ENCODE peak calls at places on chromosome X, in six cellular contexts. Z is RPMI7951; V is CD4-positive, alpha-beta T cell; A is KG1; D is OCI-LY7; E is ACHN. L is an unnamed sample.
A peak's percentile ranks its signal among the peaks of the same experiment; 100 is the strongest.

GRCh38 chrX:40104649-40105015 is 6.9 kb upstream of the BCOR start:
- DNase-seq in Z (no peak), V (no peak), A (no peak), D (peak; percentile 66), E (peak; percentile 37), L (no peak)

GRCh38 chrX:47191331-47191730 is 2.3 kb upstream of the UBA1 start:
- DNase-seq in Z (peak; percentile 41), V (peak; percentile 43), A (no peak), D (peak; percentile 89), E (no peak), L (no peak)

GRCh38 chrX:131827935-131828334 is 195.2 kb upstream of the STK26 start:
- DNase-seq in Z (peak; percentile 63), V (peak; percentile 26), A (peak; percentile 13), D (peak; percentile 27), E (peak; percentile 2), L (no peak)

GRCh38 chrX:2497961-2498780 is 2.6 kb downstream of the DHRSX start:
- DNase-seq in Z (no peak), V (no peak), A (no peak), D (no peak), E (peak; percentile 6), L (no peak)

GRCh38 chrX:353566-354535 is 32.9 kb downstream of the PPP2R3B start:
- DNase-seq in Z (no peak), V (no peak), A (no peak), D (no peak), E (no peak), L (no peak)

GRCh38 chrX:130025256-130025655 is 42.8 kb downstream of the BCORL1 start:
- DNase-seq in Z (no peak), V (no peak), A (no peak), D (peak; percentile 1), E (no peak), L (no peak)

GRCh38 chrX:136259543-136259942 is 8.3 kb upstream of the MAP7D3 start:
- DNase-seq in Z (peak; percentile 29), V (no peak), A (no peak), D (no peak), E (no peak), L (no peak)

GRCh38 chrX:150869450-150869849 is 29.0 kb downstream of the CD99L2 start:
- DNase-seq in Z (no peak), V (no peak), A (no peak), D (no peak), E (no peak), L (no peak)

GRCh38 chrX:123477673-123478072 is 255.2 kb downstream of the THOC2 start:
- DNase-seq in Z (no peak), V (no peak), A (no peak), D (no peak), E (no peak), L (no peak)

GRCh38 chrX:39907964-39908616 is 189.7 kb downstream of the BCOR start:
- DNase-seq in Z (peak; percentile 99), V (no peak), A (no peak), D (no peak), E (peak; percentile 90), L (peak; percentile 53)

GRCh38 chrX:143304518-143304917 is 212.8 kb downstream of the SPANXN3 start:
- DNase-seq in Z (no peak), V (no peak), A (no peak), D (no peak), E (no peak), L (no peak)

GRCh38 chrX:39724544-39724943 is 373.2 kb downstream of the BCOR start:
- DNase-seq in Z (no peak), V (no peak), A (no peak), D (no peak), E (no peak), L (no peak)

GRCh38 chrX:97984641-97985040 is 1100.9 kb downstream of the RPA4 start:
- DNase-seq in Z (no peak), V (no peak), A (no peak), D (peak; percentile 72), E (no peak), L (no peak)

GRCh38 chrX:26262121-26262523 is 46.2 kb downstream of the MAGEB5 start:
- DNase-seq in Z (peak; percentile 26), V (no peak), A (no peak), D (no peak), E (no peak), L (no peak)

GRCh38 chrX:134526399-134526798 is 66.4 kb downstream of the HPRT1 start:
- DNase-seq in Z (no peak), V (no peak), A (no peak), D (no peak), E (peak; percentile 28), L (no peak)

GRCh38 chrX:80751456-80751855 is 58.2 kb downstream of the BRWD3 start:
- DNase-seq in Z (no peak), V (no peak), A (no peak), D (no peak), E (no peak), L (no peak)

GRCh38 chrX:63747331-63747730 is 37.7 kb downstream of the ARHGEF9 start:
- DNase-seq in Z (peak; percentile 20), V (no peak), A (no peak), D (no peak), E (peak; percentile 12), L (no peak)

GRCh38 chrX:143664302-143664701 is 28.4 kb upstream of the SLITRK4 start:
- DNase-seq in Z (peak; percentile 7), V (no peak), A (no peak), D (peak; percentile 13), E (peak; percentile 12), L (no peak)

GRCh38 chrX:73817381-73818199 is 254.6 kb downstream of the CHIC1 start:
- DNase-seq in Z (no peak), V (no peak), A (no peak), D (no peak), E (peak; percentile 0), L (no peak)

GRCh38 chrX:76183289-76184057 is 10.6 kb downstream of the PBDC1 start:
- DNase-seq in Z (peak; percentile 45), V (no peak), A (no peak), D (no peak), E (no peak), L (no peak)

GRCh38 chrX:13087322-13088154 is 43.1 kb upstream of the FAM9C start:
- DNase-seq in Z (peak; percentile 85), V (peak; percentile 44), A (peak; percentile 32), D (peak; percentile 89), E (no peak), L (no peak)

GRCh38 chrX:110008001-110008635 is 5.2 kb downstream of the TMEM164 start:
- DNase-seq in Z (no peak), V (no peak), A (no peak), D (no peak), E (no peak), L (no peak)

GRCh38 chrX:80807606-80808159 is 2.0 kb downstream of the BRWD3 start:
- DNase-seq in Z (no peak), V (no peak), A (no peak), D (no peak), E (no peak), L (no peak)

GRCh38 chrX:53256446-53257041 is 24.8 kb downstream of the IQSEC2 start:
- DNase-seq in Z (no peak), V (no peak), A (no peak), D (no peak), E (no peak), L (no peak)

GRCh38 chrX:44071847-44072545 is 98.8 kb upstream of the NDP start:
- DNase-seq in Z (peak; percentile 87), V (no peak), A (no peak), D (no peak), E (peak; percentile 18), L (no peak)

GRCh38 chrX:86946569-86946968 is 571.0 kb upstream of the KLHL4 start:
- DNase-seq in Z (no peak), V (no peak), A (no peak), D (peak; percentile 33), E (peak; percentile 44), L (no peak)

GRCh38 chrX:97238632-97239031 is 354.9 kb downstream of the RPA4 start:
- DNase-seq in Z (peak; percentile 51), V (no peak), A (no peak), D (no peak), E (no peak), L (no peak)

GRCh38 chrX:31123335-31123734 is 51.5 kb upstream of the FTHL17 start:
- DNase-seq in Z (no peak), V (no peak), A (no peak), D (no peak), E (no peak), L (no peak)

GRCh38 chrX:122770581-122770980 is 413.5 kb upstream of the GRIA3 start:
- DNase-seq in Z (peak; percentile 20), V (no peak), A (no peak), D (no peak), E (no peak), L (no peak)

GRCh38 chrX:17635231-17635630 is 102.1 kb upstream of the SCML1 start:
- DNase-seq in Z (no peak), V (no peak), A (no peak), D (no peak), E (no peak), L (no peak)

GRCh38 chrX:11366998-11367595 is 73.9 kb downstream of the AMELX start:
- DNase-seq in Z (no peak), V (no peak), A (no peak), D (no peak), E (no peak), L (no peak)

GRCh38 chrX:46551494-46552128 is 6.4 kb upstream of the ZNF674 start:
- DNase-seq in Z (peak; percentile 63), V (no peak), A (no peak), D (no peak), E (no peak), L (no peak)

GRCh38 chrX:53930513-53931380 is 113.5 kb downstream of the PHF8 start:
- DNase-seq in Z (peak; percentile 60), V (no peak), A (no peak), D (no peak), E (no peak), L (no peak)